ENCODE peak calls at places on chromosome 9, in ten cellular contexts. Q, S, F, U, X, A, K, B, G and D are unnamed samples.

GRCh38 chr9:109537288-109537687 is 39.2 kb upstream of the PTPN3 start:
- DNase-seq in X (no peak), U (no peak), B (no peak), Q (no peak), K (no peak), F (no peak), G (no peak), A (no peak), S (no peak), D (peak; percentile 55)

GRCh38 chr9:137266162-137266527 is 11.0 kb downstream of the NELFB start:
- DNase-seq in B (no peak), Q (no peak), S (no peak), A (no peak), X (no peak), F (no peak), U (no peak), K (no peak), G (no peak), D (no peak)

GRCh38 chr9:130981002-130981760 is 27.8 kb upstream of the LAMC3 start:
- DNase-seq in F (no peak), U (no peak), X (no peak), Q (no peak), K (no peak), G (no peak), A (no peak), S (no peak), B (no peak), D (no peak)

GRCh38 chr9:86176468-86176867 is 77.1 kb upstream of the GOLM1 start:
- DNase-seq in U (no peak), A (no peak), X (peak; percentile 59), S (no peak), K (no peak), Q (peak; percentile 84), B (peak; percentile 38), G (no peak), F (no peak), D (no peak)

GRCh38 chr9:125125523-125125922 is 17.8 kb downstream of the SCAI start:
- DNase-seq in F (no peak), U (peak; percentile 61), S (no peak), A (no peak), K (no peak), G (no peak), B (no peak), Q (no peak), X (no peak), D (no peak)

GRCh38 chr9:136572596-136573313 is 26.9 kb upstream of the NOTCH1 start:
- DNase-seq in G (no peak), S (no peak), K (no peak), A (no peak), F (no peak), Q (no peak), X (no peak), U (no peak), B (no peak), D (no peak)

GRCh38 chr9:109286981-109287380 is 33.9 kb downstream of the EPB41L4B start:
- DNase-seq in A (no peak), S (no peak), G (no peak), K (no peak), Q (no peak), U (no peak), F (no peak), X (no peak), B (no peak), D (no peak)

GRCh38 chr9:6827370-6827949 is 69.7 kb downstream of the KDM4C start:
- DNase-seq in G (peak; percentile 16), X (peak; percentile 7), B (peak; percentile 79), A (peak; percentile 55), F (no peak), U (peak; percentile 61), K (peak; percentile 56), S (peak; percentile 30), Q (peak; percentile 30), D (peak; percentile 66)